ENCODE peak calls at places on chromosomes 13 and 19, in six cellular contexts. One of them, this sample, is unnamed.
A peak's percentile ranks its signal among the peaks of the same experiment; 100 is the strongest.

GRCh38 chr13:77386880-77387606 is 60.1 kb upstream of the MYCBP2 start:
- DNase-seq in right atrium auricular region: no peak
- DNase-seq in H1: no peak
- DNase-seq in skeletal muscle cell: peak; percentile 63
- DNase-seq in brain microvascular endothelial cell: peak; percentile 56
- DNase-seq in endodermal cell: no peak
- DNase-seq in this sample: peak; percentile 23

GRCh38 chr19:58379276-58379675 is 1.6 kb downstream of the ZNF837 start:
- DNase-seq in right atrium auricular region: no peak
- DNase-seq in H1: no peak
- DNase-seq in skeletal muscle cell: no peak
- DNase-seq in brain microvascular endothelial cell: no peak
- DNase-seq in endodermal cell: no peak
- DNase-seq in this sample: no peak

GRCh38 chr13:40171566-40171965 is 494.9 kb downstream of the FOXO1 start:
- DNase-seq in right atrium auricular region: no peak
- DNase-seq in H1: no peak
- DNase-seq in skeletal muscle cell: no peak
- DNase-seq in brain microvascular endothelial cell: no peak
- DNase-seq in endodermal cell: no peak
- DNase-seq in this sample: no peak

GRCh38 chr13:57932071-57932470 is 300.5 kb downstream of the PCDH17 start:
- DNase-seq in right atrium auricular region: no peak
- DNase-seq in H1: no peak
- DNase-seq in skeletal muscle cell: no peak
- DNase-seq in brain microvascular endothelial cell: no peak
- DNase-seq in endodermal cell: no peak
- DNase-seq in this sample: no peak

GRCh38 chr13:114020750-114021463 is 47.0 kb upstream of the C13orf46 start:
- DNase-seq in right atrium auricular region: no peak
- DNase-seq in H1: no peak
- DNase-seq in skeletal muscle cell: no peak
- DNase-seq in brain microvascular endothelial cell: no peak
- DNase-seq in endodermal cell: no peak
- DNase-seq in this sample: no peak

GRCh38 chr13:39567569-39567968 is 35.4 kb downstream of the LHFPL6 start:
- DNase-seq in right atrium auricular region: no peak
- DNase-seq in H1: no peak
- DNase-seq in skeletal muscle cell: no peak
- DNase-seq in brain microvascular endothelial cell: no peak
- DNase-seq in endodermal cell: no peak
- DNase-seq in this sample: no peak

GRCh38 chr19:30119180-30119920 is 177.3 kb downstream of the URI1 start:
- DNase-seq in right atrium auricular region: no peak
- DNase-seq in H1: no peak
- DNase-seq in skeletal muscle cell: no peak
- DNase-seq in brain microvascular endothelial cell: no peak
- DNase-seq in endodermal cell: no peak
- DNase-seq in this sample: no peak

GRCh38 chr19:55600336-55601028 is 394 bp downstream of the ZNF524 start:
- DNase-seq in right atrium auricular region: no peak
- DNase-seq in H1: peak; percentile 89
- DNase-seq in skeletal muscle cell: no peak
- DNase-seq in brain microvascular endothelial cell: no peak
- DNase-seq in endodermal cell: peak; percentile 94
- DNase-seq in this sample: no peak

GRCh38 chr19:54390942-54391577 is 24.2 kb upstream of the TTYH1 start:
- DNase-seq in right atrium auricular region: no peak
- DNase-seq in H1: peak; percentile 77
- DNase-seq in skeletal muscle cell: peak; percentile 18
- DNase-seq in brain microvascular endothelial cell: peak; percentile 26
- DNase-seq in endodermal cell: peak; percentile 88
- DNase-seq in this sample: peak; percentile 4

GRCh38 chr13:63706751-63707150 is 2291.1 kb upstream of the PCDH20 start:
- DNase-seq in right atrium auricular region: no peak
- DNase-seq in H1: no peak
- DNase-seq in skeletal muscle cell: no peak
- DNase-seq in brain microvascular endothelial cell: no peak
- DNase-seq in endodermal cell: no peak
- DNase-seq in this sample: no peak

GRCh38 chr19:14110650-14111049 is 6.9 kb downstream of the PRKACA start:
- DNase-seq in right atrium auricular region: no peak
- DNase-seq in H1: no peak
- DNase-seq in skeletal muscle cell: no peak
- DNase-seq in brain microvascular endothelial cell: no peak
- DNase-seq in endodermal cell: no peak
- DNase-seq in this sample: no peak

GRCh38 chr19:28602675-28603298 is 610.2 kb downstream of the UQCRFS1 start:
- DNase-seq in right atrium auricular region: no peak
- DNase-seq in H1: no peak
- DNase-seq in skeletal muscle cell: no peak
- DNase-seq in brain microvascular endothelial cell: no peak
- DNase-seq in endodermal cell: no peak
- DNase-seq in this sample: no peak

GRCh38 chr19:39402417-39403297 is 4.0 kb upstream of the ZFP36 start:
- DNase-seq in right atrium auricular region: peak; percentile 96
- DNase-seq in H1: peak; percentile 92
- DNase-seq in skeletal muscle cell: peak; percentile 79
- DNase-seq in brain microvascular endothelial cell: peak; percentile 88
- DNase-seq in endodermal cell: peak; percentile 97
- DNase-seq in this sample: no peak

GRCh38 chr13:77213644-77214043 is 113.2 kb downstream of the MYCBP2 start:
- DNase-seq in right atrium auricular region: no peak
- DNase-seq in H1: no peak
- DNase-seq in skeletal muscle cell: no peak
- DNase-seq in brain microvascular endothelial cell: peak; percentile 89
- DNase-seq in endodermal cell: no peak
- DNase-seq in this sample: no peak

GRCh38 chr19:23002690-23003422 is at the start of gene ZNF728:
- DNase-seq in right atrium auricular region: peak; percentile 89
- DNase-seq in H1: no peak
- DNase-seq in skeletal muscle cell: no peak
- DNase-seq in brain microvascular endothelial cell: no peak
- DNase-seq in endodermal cell: no peak
- DNase-seq in this sample: no peak

GRCh38 chr13:37534181-37534580 is 64.4 kb downstream of the POSTN start:
- DNase-seq in right atrium auricular region: no peak
- DNase-seq in H1: no peak
- DNase-seq in skeletal muscle cell: peak; percentile 70
- DNase-seq in brain microvascular endothelial cell: peak; percentile 80
- DNase-seq in endodermal cell: no peak
- DNase-seq in this sample: peak; percentile 62

GRCh38 chr13:71876648-71877279 is 9.8 kb upstream of the DACH1 start:
- DNase-seq in right atrium auricular region: no peak
- DNase-seq in H1: no peak
- DNase-seq in skeletal muscle cell: no peak
- DNase-seq in brain microvascular endothelial cell: no peak
- DNase-seq in endodermal cell: no peak
- DNase-seq in this sample: no peak

GRCh38 chr13:52003551-52003950 is 7.7 kb downstream of the ATP7B start:
- DNase-seq in right atrium auricular region: no peak
- DNase-seq in H1: no peak
- DNase-seq in skeletal muscle cell: no peak
- DNase-seq in brain microvascular endothelial cell: no peak
- DNase-seq in endodermal cell: peak; percentile 75
- DNase-seq in this sample: no peak

GRCh38 chr13:76812206-76812882 is 73.9 kb downstream of the KCTD12 start:
- DNase-seq in right atrium auricular region: no peak
- DNase-seq in H1: no peak
- DNase-seq in skeletal muscle cell: no peak
- DNase-seq in brain microvascular endothelial cell: no peak
- DNase-seq in endodermal cell: no peak
- DNase-seq in this sample: no peak

GRCh38 chr19:52237771-52238400 is 31.5 kb upstream of the ZNF766 start:
- DNase-seq in right atrium auricular region: peak; percentile 69
- DNase-seq in H1: peak; percentile 67
- DNase-seq in skeletal muscle cell: no peak
- DNase-seq in brain microvascular endothelial cell: peak; percentile 68
- DNase-seq in endodermal cell: peak; percentile 84
- DNase-seq in this sample: peak; percentile 23

GRCh38 chr19:47221890-47222289 is 9.1 kb downstream of the BBC3 start:
- DNase-seq in right atrium auricular region: no peak
- DNase-seq in H1: no peak
- DNase-seq in skeletal muscle cell: no peak
- DNase-seq in brain microvascular endothelial cell: no peak
- DNase-seq in endodermal cell: no peak
- DNase-seq in this sample: no peak

GRCh38 chr19:38307597-38307996 is 3.5 kb downstream of the C19orf33 start:
- DNase-seq in right atrium auricular region: no peak
- DNase-seq in H1: no peak
- DNase-seq in skeletal muscle cell: no peak
- DNase-seq in brain microvascular endothelial cell: no peak
- DNase-seq in endodermal cell: no peak
- DNase-seq in this sample: no peak

GRCh38 chr19:6058411-6059201 is 51.7 kb downstream of the RFX2 start:
- DNase-seq in right atrium auricular region: peak; percentile 58
- DNase-seq in H1: no peak
- DNase-seq in skeletal muscle cell: no peak
- DNase-seq in brain microvascular endothelial cell: no peak
- DNase-seq in endodermal cell: no peak
- DNase-seq in this sample: no peak

GRCh38 chr19:11058246-11059030 is 30.8 kb upstream of the LDLR start:
- DNase-seq in right atrium auricular region: no peak
- DNase-seq in H1: no peak
- DNase-seq in skeletal muscle cell: no peak
- DNase-seq in brain microvascular endothelial cell: no peak
- DNase-seq in endodermal cell: no peak
- DNase-seq in this sample: no peak

GRCh38 chr19:11063434-11063833 is 25.8 kb upstream of the LDLR start:
- DNase-seq in right atrium auricular region: no peak
- DNase-seq in H1: no peak
- DNase-seq in skeletal muscle cell: no peak
- DNase-seq in brain microvascular endothelial cell: no peak
- DNase-seq in endodermal cell: no peak
- DNase-seq in this sample: no peak

GRCh38 chr19:11061951-11062350 is 27.3 kb upstream of the LDLR start:
- DNase-seq in right atrium auricular region: no peak
- DNase-seq in H1: no peak
- DNase-seq in skeletal muscle cell: no peak
- DNase-seq in brain microvascular endothelial cell: no peak
- DNase-seq in endodermal cell: no peak
- DNase-seq in this sample: no peak

GRCh38 chr19:11054628-11055027 is 34.6 kb upstream of the LDLR start:
- DNase-seq in right atrium auricular region: no peak
- DNase-seq in H1: no peak
- DNase-seq in skeletal muscle cell: no peak
- DNase-seq in brain microvascular endothelial cell: no peak
- DNase-seq in endodermal cell: no peak
- DNase-seq in this sample: no peak

DNA sequence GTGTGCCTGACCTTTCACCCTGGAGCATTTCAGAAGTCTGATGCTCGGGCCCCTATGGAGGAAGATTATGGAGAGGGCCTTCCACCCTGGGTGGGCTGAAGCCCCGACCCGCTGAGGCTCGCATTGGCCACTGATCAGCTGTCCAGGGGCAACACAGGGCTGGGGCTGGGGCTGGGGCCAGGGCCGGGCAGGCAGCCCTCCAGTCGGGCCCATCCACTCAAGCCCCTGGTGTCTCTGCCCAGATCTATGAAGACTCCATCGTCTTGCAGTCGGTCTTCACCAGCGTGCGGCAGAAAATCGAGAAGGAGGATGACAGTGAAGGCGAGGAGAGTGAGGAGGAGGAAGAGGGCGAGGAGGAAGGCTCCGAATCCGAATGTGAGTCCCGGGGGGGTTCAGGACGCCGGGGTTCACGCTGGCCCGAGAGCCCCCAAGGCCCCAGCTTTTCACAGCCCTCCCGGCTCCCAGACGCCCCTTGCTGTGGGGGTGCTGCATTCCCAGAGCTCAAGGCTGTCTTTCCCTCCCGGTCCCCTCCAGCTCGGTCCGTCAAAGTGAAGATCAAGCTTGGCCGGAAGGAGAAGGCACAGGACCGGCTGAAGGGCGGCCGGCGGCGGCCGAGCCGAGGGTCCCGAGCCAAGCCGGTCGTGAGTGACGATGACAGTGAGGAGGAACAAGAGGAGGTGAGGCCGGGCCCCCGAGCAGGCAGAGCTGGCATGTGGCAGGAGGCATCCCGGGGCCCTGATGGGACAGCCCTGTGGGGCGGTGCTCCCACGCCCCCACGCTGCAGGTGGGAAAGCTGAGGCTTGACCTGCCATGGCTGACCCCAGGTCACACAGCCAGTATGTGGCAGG is 29.5 kb upstream of the LDLR start:
- DNase-seq in right atrium auricular region: no peak
- DNase-seq in H1: no peak
- DNase-seq in skeletal muscle cell: no peak
- DNase-seq in brain microvascular endothelial cell: no peak
- DNase-seq in endodermal cell: no peak
- DNase-seq in this sample: no peak
- H3K4me3 ChIP-seq in right atrium auricular region: no peak overlapping the region
- H3K4me3 ChIP-seq in H1: no peak overlapping the region
- H3K4me3 ChIP-seq in skeletal muscle cell: no peak overlapping the region
- H3K4me3 ChIP-seq in brain microvascular endothelial cell: no peak overlapping the region
- H3K4me3 ChIP-seq in endodermal cell: no peak overlapping the region
- H3K4me3 ChIP-seq in this sample: no peak overlapping the region

DNA sequence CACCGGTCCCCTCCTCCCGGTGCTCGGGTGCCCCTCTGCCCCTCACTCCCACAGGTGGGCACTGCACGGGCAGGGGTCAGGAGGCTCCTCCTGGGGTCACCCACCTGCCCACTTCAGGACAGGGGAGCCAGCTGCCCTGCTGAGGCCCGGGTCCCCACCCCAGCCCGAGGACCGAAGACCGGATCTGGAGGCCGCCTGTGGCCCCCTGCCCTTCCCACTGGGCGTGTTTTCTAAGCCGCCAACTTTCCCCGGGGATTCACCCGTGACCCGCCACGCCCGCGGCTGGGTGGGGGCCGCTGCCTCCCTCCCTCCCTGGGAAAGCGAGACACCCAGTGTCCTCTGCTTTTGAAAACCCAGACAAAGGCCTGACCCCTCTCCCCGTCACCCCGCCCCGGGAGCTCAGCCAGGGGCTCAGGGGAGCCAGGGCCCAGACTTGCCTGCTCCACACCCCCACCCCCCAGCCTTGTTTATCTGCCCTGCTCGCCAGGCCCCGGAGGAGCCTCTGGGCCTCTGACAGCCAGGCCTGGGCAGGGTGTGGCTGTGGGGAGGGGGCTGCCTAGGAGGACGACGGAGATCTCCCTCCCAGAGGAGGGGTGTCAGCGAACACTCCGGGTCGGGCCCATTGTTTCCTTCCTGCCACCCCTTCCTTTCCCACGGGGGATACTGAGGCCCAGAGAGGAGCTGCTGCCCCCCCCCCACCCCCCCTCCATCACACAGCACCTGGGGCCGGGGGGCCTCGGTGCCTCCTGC is 1.4 kb downstream of the PALM start:
- DNase-seq in right atrium auricular region: peak; percentile 81
- DNase-seq in H1: peak; percentile 52
- DNase-seq in skeletal muscle cell: no peak
- DNase-seq in brain microvascular endothelial cell: no peak
- DNase-seq in endodermal cell: no peak
- DNase-seq in this sample: no peak
- H3K4me3 ChIP-seq in right atrium auricular region: peak overlapping the region; percentile 81
- H3K4me3 ChIP-seq in H1: peak overlapping the region; percentile 77
- H3K4me3 ChIP-seq in skeletal muscle cell: peak overlapping the region; percentile 47
- H3K4me3 ChIP-seq in brain microvascular endothelial cell: no peak overlapping the region
- H3K4me3 ChIP-seq in endodermal cell: peak overlapping the region; percentile 76
- H3K4me3 ChIP-seq in this sample: no peak overlapping the region

GRCh38 chr13:80972857-80973478 is 632.0 kb upstream of the SPRY2 start:
- DNase-seq in right atrium auricular region: no peak
- DNase-seq in H1: no peak
- DNase-seq in skeletal muscle cell: no peak
- DNase-seq in brain microvascular endothelial cell: no peak
- DNase-seq in endodermal cell: no peak
- DNase-seq in this sample: no peak
- H3K4me3 ChIP-seq in right atrium auricular region: no peak overlapping the region
- H3K4me3 ChIP-seq in H1: no peak overlapping the region
- H3K4me3 ChIP-seq in skeletal muscle cell: no peak overlapping the region
- H3K4me3 ChIP-seq in brain microvascular endothelial cell: no peak overlapping the region
- H3K4me3 ChIP-seq in endodermal cell: no peak overlapping the region
- H3K4me3 ChIP-seq in this sample: no peak overlapping the region

GRCh38 chr13:99894835-99895427 is 76.6 kb downstream of the ZIC5 start:
- DNase-seq in right atrium auricular region: no peak
- DNase-seq in H1: no peak
- DNase-seq in skeletal muscle cell: no peak
- DNase-seq in brain microvascular endothelial cell: no peak
- DNase-seq in endodermal cell: peak; percentile 70
- DNase-seq in this sample: no peak
- H3K4me3 ChIP-seq in right atrium auricular region: peak overlapping the region; percentile 40
- H3K4me3 ChIP-seq in H1: peak overlapping the region; percentile 54
- H3K4me3 ChIP-seq in skeletal muscle cell: peak overlapping the region; percentile 18
- H3K4me3 ChIP-seq in brain microvascular endothelial cell: peak overlapping the region; percentile 29
- H3K4me3 ChIP-seq in endodermal cell: peak overlapping the region; percentile 50
- H3K4me3 ChIP-seq in this sample: peak overlapping the region; percentile 15

This sample was measured in AG04449.